ENCODE peak calls at places on chromosomes 6 and 20, in ten cellular contexts. One of them, this sample, is unnamed.

GRCh38 chr20:29497261-29497671 is 1760.2 kb upstream of the DEFB115 start:
- DNase-seq in GM18507: peak
- DNase-seq in activated CD4-positive, CD25-positive, alpha-beta regulatory T cell treated with anti-CD3 and anti-CD28 coated beads, Interleukin-2, amount 50 U/mL, for 16 hours: no peak
- DNase-seq in GM23338: no peak
- DNase-seq in astrocyte of the cerebellum: no peak
- DNase-seq in pons: peak
- DNase-seq in body of pancreas: no peak
- DNase-seq in GM03348: peak
- DNase-seq in SW 1271: peak
- DNase-seq in stimulated activated CD4-positive, alpha-beta T cell treated with anti-CD3 and anti-CD28 coated beads, Interleukin-4, amount 100 ng/mL, for 48 hours: peak
- DNase-seq in this sample: no peak

GRCh38 chr20:38147166-38147565 is 17.9 kb downstream of the TGM2 start:
- DNase-seq in GM18507: no peak
- DNase-seq in activated CD4-positive, CD25-positive, alpha-beta regulatory T cell treated with anti-CD3 and anti-CD28 coated beads, Interleukin-2, amount 50 U/mL, for 16 hours: no peak
- DNase-seq in GM23338: no peak
- DNase-seq in astrocyte of the cerebellum: no peak
- DNase-seq in pons: no peak
- DNase-seq in body of pancreas: no peak
- DNase-seq in GM03348: no peak
- DNase-seq in SW 1271: no peak
- DNase-seq in stimulated activated CD4-positive, alpha-beta T cell treated with anti-CD3 and anti-CD28 coated beads, Interleukin-4, amount 100 ng/mL, for 48 hours: no peak
- DNase-seq in this sample: no peak

GRCh38 chr6:16681260-16681873 is 79.9 kb downstream of the ATXN1 start:
- DNase-seq in GM18507: no peak
- DNase-seq in activated CD4-positive, CD25-positive, alpha-beta regulatory T cell treated with anti-CD3 and anti-CD28 coated beads, Interleukin-2, amount 50 U/mL, for 16 hours: no peak
- DNase-seq in GM23338: no peak
- DNase-seq in astrocyte of the cerebellum: peak
- DNase-seq in pons: no peak
- DNase-seq in body of pancreas: no peak
- DNase-seq in GM03348: peak
- DNase-seq in SW 1271: peak
- DNase-seq in stimulated activated CD4-positive, alpha-beta T cell treated with anti-CD3 and anti-CD28 coated beads, Interleukin-4, amount 100 ng/mL, for 48 hours: no peak
- DNase-seq in this sample: peak

GRCh38 chr20:36830791-36831691 is 44.9 kb upstream of the TLDC2 start:
- DNase-seq in GM18507: no peak
- DNase-seq in activated CD4-positive, CD25-positive, alpha-beta regulatory T cell treated with anti-CD3 and anti-CD28 coated beads, Interleukin-2, amount 50 U/mL, for 16 hours: no peak
- DNase-seq in GM23338: peak
- DNase-seq in astrocyte of the cerebellum: no peak
- DNase-seq in pons: peak
- DNase-seq in body of pancreas: no peak
- DNase-seq in GM03348: peak
- DNase-seq in SW 1271: no peak
- DNase-seq in stimulated activated CD4-positive, alpha-beta T cell treated with anti-CD3 and anti-CD28 coated beads, Interleukin-4, amount 100 ng/mL, for 48 hours: no peak
- DNase-seq in this sample: no peak

GRCh38 chr6:79076160-79076559 is 1.9 kb downstream of the PHIP start:
- DNase-seq in GM18507: no peak
- DNase-seq in activated CD4-positive, CD25-positive, alpha-beta regulatory T cell treated with anti-CD3 and anti-CD28 coated beads, Interleukin-2, amount 50 U/mL, for 16 hours: no peak
- DNase-seq in GM23338: no peak
- DNase-seq in astrocyte of the cerebellum: no peak
- DNase-seq in pons: peak
- DNase-seq in body of pancreas: no peak
- DNase-seq in GM03348: peak
- DNase-seq in SW 1271: no peak
- DNase-seq in stimulated activated CD4-positive, alpha-beta T cell treated with anti-CD3 and anti-CD28 coated beads, Interleukin-4, amount 100 ng/mL, for 48 hours: no peak
- DNase-seq in this sample: no peak

GRCh38 chr6:64217721-64218603 is 582.4 kb downstream of the PHF3 start:
- DNase-seq in GM18507: no peak
- DNase-seq in activated CD4-positive, CD25-positive, alpha-beta regulatory T cell treated with anti-CD3 and anti-CD28 coated beads, Interleukin-2, amount 50 U/mL, for 16 hours: no peak
- DNase-seq in GM23338: no peak
- DNase-seq in astrocyte of the cerebellum: peak
- DNase-seq in pons: no peak
- DNase-seq in body of pancreas: no peak
- DNase-seq in GM03348: peak
- DNase-seq in SW 1271: no peak
- DNase-seq in stimulated activated CD4-positive, alpha-beta T cell treated with anti-CD3 and anti-CD28 coated beads, Interleukin-4, amount 100 ng/mL, for 48 hours: no peak
- DNase-seq in this sample: no peak

GRCh38 chr20:38426006-38426405 is 9.1 kb downstream of the SNHG17 start:
- DNase-seq in GM18507: no peak
- DNase-seq in activated CD4-positive, CD25-positive, alpha-beta regulatory T cell treated with anti-CD3 and anti-CD28 coated beads, Interleukin-2, amount 50 U/mL, for 16 hours: no peak
- DNase-seq in GM23338: no peak
- DNase-seq in astrocyte of the cerebellum: peak
- DNase-seq in pons: no peak
- DNase-seq in body of pancreas: no peak
- DNase-seq in GM03348: peak
- DNase-seq in SW 1271: no peak
- DNase-seq in stimulated activated CD4-positive, alpha-beta T cell treated with anti-CD3 and anti-CD28 coated beads, Interleukin-4, amount 100 ng/mL, for 48 hours: no peak
- DNase-seq in this sample: peak

GRCh38 chr20:59576216-59576953 is 28.0 kb upstream of the PHACTR3 start:
- DNase-seq in GM18507: no peak
- DNase-seq in activated CD4-positive, CD25-positive, alpha-beta regulatory T cell treated with anti-CD3 and anti-CD28 coated beads, Interleukin-2, amount 50 U/mL, for 16 hours: no peak
- DNase-seq in GM23338: peak
- DNase-seq in astrocyte of the cerebellum: no peak
- DNase-seq in pons: no peak
- DNase-seq in body of pancreas: no peak
- DNase-seq in GM03348: no peak
- DNase-seq in SW 1271: no peak
- DNase-seq in stimulated activated CD4-positive, alpha-beta T cell treated with anti-CD3 and anti-CD28 coated beads, Interleukin-4, amount 100 ng/mL, for 48 hours: no peak
- DNase-seq in this sample: no peak

GRCh38 chr6:80197474-80197873 is 91.0 kb downstream of the BCKDHB start:
- DNase-seq in GM18507: no peak
- DNase-seq in activated CD4-positive, CD25-positive, alpha-beta regulatory T cell treated with anti-CD3 and anti-CD28 coated beads, Interleukin-2, amount 50 U/mL, for 16 hours: no peak
- DNase-seq in GM23338: no peak
- DNase-seq in astrocyte of the cerebellum: no peak
- DNase-seq in pons: peak
- DNase-seq in body of pancreas: no peak
- DNase-seq in GM03348: peak
- DNase-seq in SW 1271: no peak
- DNase-seq in stimulated activated CD4-positive, alpha-beta T cell treated with anti-CD3 and anti-CD28 coated beads, Interleukin-4, amount 100 ng/mL, for 48 hours: no peak
- DNase-seq in this sample: peak

This sample was measured in epithelial cell of prostate.